ENCODE peak calls at places on chromosomes 4 and X, in seven cellular contexts. I is bronchial epithelial cell, P is LNCaP clone FGC, B is left lung, F is IMR-90, T is uterus, E is nephron progenitor cell. S is an unnamed sample.

GRCh38 chr4:2220016-2220620 is 21.8 kb downstream of the HAUS3 start:
- DNase-seq in I (peak), P (no peak), B (no peak), F (peak), T (peak), E (peak), S (peak)

GRCh38 chr4:56910172-56910967 is 2.7 kb downstream of the REST start:
- DNase-seq in I (no peak), P (no peak), B (no peak), F (no peak), T (no peak), E (no peak), S (no peak)

GRCh38 chr4:165325732-165326512 is 1.5 kb upstream of the MSMO1 start:
- DNase-seq in I (peak), P (no peak), B (no peak), F (peak), T (no peak), E (no peak), S (no peak)

GRCh38 chr4:101967697-101968346 is 177.3 kb downstream of the BANK1 start:
- DNase-seq in I (peak), P (no peak), B (no peak), F (no peak), T (no peak), E (no peak), S (no peak)

GRCh38 chr4:103443324-103443723 is 245.2 kb upstream of the CENPE start:
- DNase-seq in I (peak), P (no peak), B (no peak), F (no peak), T (no peak), E (no peak), S (no peak)

GRCh38 chrX:154398668-154399526 is 720 bp downstream of the RPL10 start:
- DNase-seq in I (no peak), P (peak), B (peak), F (peak), T (peak), E (peak), S (peak)

GRCh38 chr4:93186846-93187245 is 641.7 kb upstream of the ATOH1 start:
- DNase-seq in I (no peak), P (no peak), B (no peak), F (no peak), T (no peak), E (no peak), S (no peak)

GRCh38 chrX:662126-662525 is 31.5 kb downstream of the SHOX start:
- DNase-seq in I (no peak), P (no peak), B (no peak), F (no peak), T (no peak), E (no peak), S (no peak)

GRCh38 chrX:68672581-68673318 is 25.3 kb downstream of the STARD8 start:
- DNase-seq in I (no peak), P (no peak), B (no peak), F (no peak), T (peak), E (no peak), S (no peak)

GRCh38 chr4:169024762-169025161 is 14.7 kb upstream of the CBR4 start:
- DNase-seq in I (peak), P (no peak), B (no peak), F (peak), T (no peak), E (no peak), S (peak)

GRCh38 chr4:103306870-103307345 is 108.8 kb upstream of the CENPE start:
- DNase-seq in I (peak), P (peak), B (peak), F (no peak), T (no peak), E (peak), S (no peak)

GRCh38 chr4:177001271-177002175 is 208.8 kb upstream of the VEGFC start:
- DNase-seq in I (peak), P (no peak), B (no peak), F (peak), T (no peak), E (no peak), S (no peak)

GRCh38 chr4:103008875-103009729 is 10.4 kb downstream of the SLC9B1 start:
- DNase-seq in I (peak), P (peak), B (no peak), F (peak), T (no peak), E (no peak), S (peak)

GRCh38 chr4:2742081-2742822 is 13.9 kb downstream of the TNIP2 start:
- DNase-seq in I (no peak), P (no peak), B (peak), F (no peak), T (no peak), E (no peak), S (no peak)

GRCh38 chr4:18593297-18594002 is 571.9 kb upstream of the LCORL start:
- DNase-seq in I (peak), P (peak), B (no peak), F (peak), T (peak), E (peak), S (peak)

GRCh38 chr4:37685211-37685725 is 908 bp downstream of the RELL1 start:
- DNase-seq in I (peak), P (no peak), B (no peak), F (peak), T (no peak), E (no peak), S (no peak)

GRCh38 chrX:138925330-138925729 is 213.8 kb upstream of the FGF13 start:
- DNase-seq in I (peak), P (no peak), B (no peak), F (peak), T (no peak), E (no peak), S (no peak)

GRCh38 chr4:75834095-75834771 is 68.0 kb downstream of the PPEF2 start:
- DNase-seq in I (no peak), P (no peak), B (no peak), F (no peak), T (no peak), E (no peak), S (no peak)

GRCh38 chr4:160414516-160414915 is 1311.6 kb downstream of the RAPGEF2 start:
- DNase-seq in I (no peak), P (no peak), B (no peak), F (no peak), T (no peak), E (no peak), S (no peak)

GRCh38 chr4:76755756-76756155 is 142.2 kb downstream of the SOWAHB start:
- DNase-seq in I (no peak), P (no peak), B (no peak), F (no peak), T (no peak), E (no peak), S (no peak)

GRCh38 chr4:86895692-86896488 is 3.7 kb upstream of the C4orf36 start:
- DNase-seq in I (peak), P (peak), B (no peak), F (peak), T (no peak), E (peak), S (peak)

GRCh38 chrX:149512225-149512885 is 7.2 kb upstream of the IDS start:
- DNase-seq in I (peak), P (peak), B (no peak), F (peak), T (peak), E (peak), S (peak)

GRCh38 chr4:147550626-147551250 is 66.5 kb upstream of the TMEM184C start:
- DNase-seq in I (peak), P (no peak), B (no peak), F (peak), T (no peak), E (no peak), S (peak)

GRCh38 chrX:155888139-155888538 is 7.0 kb downstream of the VAMP7 start:
- DNase-seq in I (peak), P (no peak), B (no peak), F (peak), T (no peak), E (no peak), S (no peak)

GRCh38 chr4:111282035-111282434 is 659.2 kb upstream of the PITX2 start:
- DNase-seq in I (no peak), P (no peak), B (no peak), F (no peak), T (no peak), E (no peak), S (no peak)

GRCh38 chr4:77576351-77576750 is 29.3 kb upstream of the CXCL13 start:
- DNase-seq in I (no peak), P (no peak), B (no peak), F (no peak), T (no peak), E (no peak), S (no peak)

GRCh38 chr4:179569549-179569948 is 2127.3 kb upstream of the AGA start:
- DNase-seq in I (no peak), P (no peak), B (no peak), F (no peak), T (no peak), E (no peak), S (no peak)

GRCh38 chrX:13826770-13827169 is 9.9 kb upstream of the GPM6B start:
- DNase-seq in I (no peak), P (no peak), B (no peak), F (no peak), T (no peak), E (no peak), S (no peak)

GRCh38 chrX:83658731-83659130 is 150.6 kb downstream of the POU3F4 start:
- DNase-seq in I (no peak), P (no peak), B (no peak), F (no peak), T (no peak), E (no peak), S (peak)
- TF ChIP-seq CTCF in I (no peak), P (peak), B (no peak), F (no peak), T (no peak), E (no peak), S (no peak)

DNA sequence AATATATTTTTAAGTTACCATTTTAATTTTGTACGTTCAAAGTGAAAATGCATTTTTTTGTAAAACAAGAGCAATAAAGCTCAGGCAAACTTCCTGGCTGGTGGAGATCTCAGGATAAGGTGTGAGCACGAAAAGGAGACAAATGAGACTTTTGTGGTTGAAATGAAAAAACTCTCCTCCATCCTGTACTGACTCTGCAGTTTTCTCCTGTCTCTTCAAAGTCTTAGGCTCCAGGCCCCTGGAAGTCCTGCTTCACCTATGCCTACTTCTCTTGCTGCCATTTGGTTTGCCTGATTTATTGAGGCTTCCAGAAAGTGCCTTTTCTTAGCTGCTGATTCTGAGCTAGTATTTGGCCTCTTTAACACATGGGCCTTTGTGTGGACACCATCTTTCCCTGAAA is 77.7 kb downstream of the MAML3 start:
- DNase-seq in I (no peak), P (no peak), B (no peak), F (no peak), T (no peak), E (no peak), S (no peak)
- TF ChIP-seq CTCF in I (no peak), P (no peak), B (no peak), F (no peak), T (no peak), E (no peak), S (no peak)

DNA sequence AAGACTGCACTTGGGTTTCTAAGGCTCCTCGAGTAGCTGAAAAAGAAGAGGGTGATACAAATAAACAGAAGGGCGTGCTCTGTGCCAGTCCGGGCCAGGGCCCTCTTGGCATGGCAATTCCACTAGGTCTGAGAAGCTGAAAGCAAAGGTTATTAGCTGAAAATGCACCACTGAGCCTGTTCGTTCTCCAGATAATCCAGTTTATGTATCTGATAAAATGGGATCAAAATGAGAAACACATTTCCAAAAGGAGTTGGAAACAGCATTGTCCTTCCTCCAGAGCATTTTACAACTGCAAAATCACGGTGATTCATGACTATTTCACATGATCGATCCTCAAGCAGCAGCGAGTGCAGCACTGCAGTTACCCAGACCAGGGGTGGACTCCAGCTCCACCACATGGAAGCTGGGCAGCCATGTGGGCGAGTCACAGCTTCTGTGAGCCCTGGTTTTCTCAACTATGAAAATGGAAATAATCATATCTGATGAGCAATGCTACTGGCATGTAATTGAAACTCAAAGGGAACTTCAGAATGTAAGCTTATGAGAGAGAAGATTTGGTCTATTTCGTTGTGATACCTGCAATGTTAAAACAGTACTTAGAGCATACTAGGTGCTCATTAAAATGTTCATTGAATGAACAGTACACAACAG is 78.7 kb upstream of the MSX1 start:
- DNase-seq in I (peak), P (no peak), B (no peak), F (peak), T (no peak), E (no peak), S (no peak)
- TF ChIP-seq CTCF in I (no peak), P (no peak), B (no peak), F (peak), T (no peak), E (no peak), S (no peak)

GRCh38 chrX:105872921-105873320 is 50.6 kb downstream of the NRK start:
- DNase-seq in I (no peak), P (no peak), B (no peak), F (no peak), T (no peak), E (no peak), S (no peak)

GRCh38 chrX:105874790-105875189 is 52.5 kb downstream of the NRK start:
- DNase-seq in I (no peak), P (no peak), B (no peak), F (no peak), T (no peak), E (no peak), S (no peak)

GRCh38 chrX:105880491-105880890 is 58.2 kb downstream of the NRK start:
- DNase-seq in I (no peak), P (no peak), B (no peak), F (no peak), T (no peak), E (no peak), S (no peak)

GRCh38 chrX:105876658-105877057 is 54.3 kb downstream of the NRK start:
- DNase-seq in I (peak), P (peak), B (no peak), F (peak), T (no peak), E (no peak), S (no peak)
- TF ChIP-seq CTCF in I (peak), P (peak), B (peak), F (peak), T (no peak), E (peak), S (peak)

GRCh38 chr4:184097240-184097619 is 120.4 kb downstream of the ENPP6 start:
- DNase-seq in I (no peak), P (no peak), B (peak), F (no peak), T (peak), E (peak), S (peak)
- TF ChIP-seq CTCF in I (no peak), P (peak), B (no peak), F (peak), T (no peak), E (no peak), S (no peak)